ENCODE peak calls at places on chromosomes 2 and 18, in seven cellular contexts. M is BJ, C is body of pancreas, J is esophagus squamous epithelium, A is PC-9, Y is lower lobe of right lung, D is foreskin fibroblast. U is an unnamed sample.

GRCh38 chr2:221567231-221567760 is 4.8 kb downstream of the EPHA4 start:
- DNase-seq in C (no peak), M (no peak), D (no peak), A (no peak), J (no peak), Y (no peak), U (no peak)

GRCh38 chr2:126655500-126656310 is at the start of gene GYPC:
- DNase-seq in Y (peak), J (no peak), A (no peak), M (no peak), C (peak), D (peak), U (peak)

GRCh38 chr2:99084256-99084655 is 57.3 kb upstream of the C2orf15 start:
- DNase-seq in J (no peak), D (no peak), M (no peak), Y (no peak), A (no peak), C (no peak), U (no peak)

GRCh38 chr2:177692828-177693269 is 300.3 kb downstream of the AGPS start:
- DNase-seq in J (no peak), M (peak), D (no peak), A (peak), C (no peak), Y (no peak), U (peak)

GRCh38 chr2:150388289-150388625 is 99.2 kb downstream of the RND3 start:
- DNase-seq in D (no peak), J (no peak), M (no peak), Y (no peak), C (no peak), A (no peak), U (no peak)

GRCh38 chr2:224650815-224651439 is 65.2 kb downstream of the CCDC195 start:
- DNase-seq in J (no peak), D (peak), Y (no peak), M (peak), C (no peak), A (peak), U (peak)

GRCh38 chr18:69843047-69843446 is 104.6 kb downstream of the CD226 start:
- DNase-seq in D (no peak), Y (no peak), A (no peak), J (no peak), C (no peak), M (no peak), U (no peak)

GRCh38 chr2:71385008-71385407 is 53.4 kb downstream of the ZNF638 start:
- DNase-seq in J (no peak), M (peak), D (peak), C (no peak), A (no peak), Y (no peak), U (peak)

GRCh38 chr2:167192833-167193232 is 304.6 kb downstream of the XIRP2 start:
- DNase-seq in Y (no peak), C (no peak), M (peak), J (no peak), D (peak), A (no peak), U (peak)

GRCh38 chr2:241762321-241762932 is 14.2 kb upstream of the GAL3ST2 start:
- DNase-seq in D (no peak), Y (no peak), J (no peak), C (no peak), M (no peak), A (peak), U (no peak)

GRCh38 chr2:225468131-225468530 is 68.6 kb downstream of the NYAP2 start:
- DNase-seq in A (no peak), J (no peak), D (no peak), C (no peak), M (no peak), Y (no peak), U (no peak)

GRCh38 chr18:10856146-10856545 is 293.2 kb downstream of the PIEZO2 start:
- DNase-seq in C (no peak), M (peak), A (no peak), Y (no peak), J (no peak), D (no peak), U (no peak)

GRCh38 chr2:207148025-207148424 is 17.7 kb downstream of the KLF7 start:
- DNase-seq in J (no peak), A (no peak), C (no peak), Y (no peak), M (no peak), D (peak), U (peak)

GRCh38 chr2:108998911-108999310 is 9.9 kb upstream of the EDAR start:
- DNase-seq in Y (no peak), C (no peak), A (no peak), D (no peak), J (no peak), M (no peak), U (peak)

GRCh38 chr2:158189526-158189925 is 87.8 kb downstream of the UPP2 start:
- DNase-seq in J (no peak), M (no peak), Y (no peak), C (no peak), A (no peak), D (no peak), U (no peak)

GRCh38 chr2:105256431-105257047 is 15.0 kb downstream of the GPR45 start:
- DNase-seq in Y (no peak), D (no peak), C (no peak), A (no peak), J (no peak), M (no peak), U (no peak)
- H3K4me3 ChIP-seq in Y (no peak), D (no peak), C (no peak), A (no peak), J (no peak), M (no peak), U (no peak)

GRCh38 chr2:63879876-63880433 is 38.3 kb downstream of the UGP2 start:
- DNase-seq in M (no peak), D (no peak), C (no peak), Y (no peak), J (no peak), A (no peak), U (no peak)
- TF ChIP-seq CTCF in M (no peak), D (no peak), C (no peak), Y (no peak), J (no peak), A (no peak), U (no peak)

DNA sequence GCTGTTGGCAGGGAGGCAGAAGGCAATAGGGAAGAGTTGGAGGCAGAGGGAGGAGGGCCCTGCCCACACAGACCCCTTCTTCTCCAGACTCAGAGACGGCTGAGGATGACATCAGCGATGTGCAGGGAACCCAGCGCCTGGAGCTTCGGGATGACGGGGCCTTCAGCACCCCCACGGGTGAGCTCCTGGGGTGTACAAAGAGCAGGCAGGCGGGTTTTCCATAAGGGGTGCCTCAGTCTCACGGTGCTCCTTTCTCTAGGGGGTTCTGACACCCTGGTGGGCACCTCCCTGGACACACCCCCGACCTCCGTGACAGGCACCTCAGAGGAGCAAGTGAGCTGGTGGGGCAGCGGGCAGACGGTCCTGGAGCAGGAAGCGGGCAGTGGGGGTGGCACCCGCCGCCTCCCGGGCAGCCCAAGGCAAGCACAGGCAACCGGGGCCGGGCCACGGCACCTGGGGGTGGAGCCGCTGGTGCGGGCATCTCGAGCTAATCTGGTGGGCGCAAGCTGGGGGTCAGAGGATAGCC is 10.0 kb downstream of the SPEG start:
- DNase-seq in Y (no peak), J (no peak), M (no peak), D (no peak), A (no peak), C (no peak), U (no peak)
- H3K4me3 ChIP-seq in Y (no peak), J (peak), M (no peak), D (no peak), A (no peak), C (no peak), U (no peak)

DNA sequence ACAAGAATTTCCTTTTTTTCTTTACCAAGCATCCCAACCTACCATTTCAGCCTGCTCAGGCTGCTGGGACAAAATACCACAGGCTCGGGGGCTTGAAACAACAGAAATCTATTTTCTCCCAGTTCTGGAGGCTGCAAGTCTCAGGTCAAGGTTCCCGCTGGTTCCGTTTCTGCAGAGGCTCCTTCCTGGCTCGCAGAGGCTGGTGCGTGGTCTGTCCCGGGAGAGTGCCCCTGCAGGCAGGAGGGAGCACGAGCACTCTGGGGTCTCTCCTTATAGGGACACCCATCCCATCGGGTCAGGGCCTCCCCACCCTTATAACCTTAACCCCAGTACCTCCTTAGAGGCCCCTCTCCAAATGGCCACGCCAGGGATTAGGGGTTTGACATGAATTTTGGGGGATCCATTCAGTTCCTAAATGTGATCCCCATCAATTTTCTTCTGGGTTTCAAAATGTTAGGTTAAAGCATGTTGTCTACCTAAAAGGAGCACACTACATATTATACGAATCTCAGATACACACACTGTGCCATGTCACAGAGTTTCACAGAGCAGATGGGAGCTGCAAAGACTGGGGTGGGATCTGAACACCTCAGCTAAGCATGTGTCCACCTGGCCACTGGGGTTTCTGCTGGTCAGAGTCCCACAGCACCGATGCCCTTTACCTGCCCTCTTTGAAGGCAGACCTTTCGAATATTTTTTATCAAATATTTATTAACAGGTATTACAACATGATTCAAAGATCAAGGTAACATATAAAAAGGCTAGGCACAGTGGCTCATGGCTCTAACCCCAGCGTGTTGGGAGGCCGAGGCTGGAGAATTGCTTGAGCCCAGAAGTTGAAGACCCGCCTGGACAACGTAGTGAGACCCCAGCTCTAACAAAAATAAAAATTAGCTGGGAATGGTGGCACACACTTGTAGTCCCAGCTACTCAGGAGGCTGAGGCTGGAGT is 17.6 kb upstream of the ADI1 start:
- DNase-seq in Y (no peak), A (peak), J (no peak), D (peak), C (peak), M (no peak), U (peak)
- TF ChIP-seq CTCF in Y (peak), A (peak), J (peak), D (peak), C (peak), M (peak), U (peak)

DNA sequence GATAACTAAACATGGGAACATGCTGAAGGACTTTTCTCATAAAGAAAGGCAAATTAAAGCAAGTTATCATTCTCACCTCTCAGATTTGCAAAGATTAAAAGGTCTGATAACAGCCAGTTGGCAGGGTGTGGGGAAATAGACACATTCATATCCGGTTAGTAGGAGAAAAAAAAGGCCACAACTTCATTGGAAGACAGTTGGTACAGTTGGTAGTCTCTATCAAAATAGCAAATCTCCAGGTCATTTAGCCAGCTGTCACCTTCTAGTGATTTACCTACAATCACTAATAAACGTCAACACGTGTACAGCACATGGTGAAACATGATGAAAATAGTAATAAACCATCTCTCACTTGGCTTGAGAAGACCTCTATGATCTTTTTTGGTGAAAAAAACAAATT is 16.6 kb downstream of the INPP5D start:
- DNase-seq in M (no peak), Y (no peak), C (no peak), J (no peak), D (no peak), A (no peak), U (no peak)
- H3K4me3 ChIP-seq in M (no peak), Y (no peak), C (no peak), J (no peak), D (no peak), A (no peak), U (no peak)

DNA sequence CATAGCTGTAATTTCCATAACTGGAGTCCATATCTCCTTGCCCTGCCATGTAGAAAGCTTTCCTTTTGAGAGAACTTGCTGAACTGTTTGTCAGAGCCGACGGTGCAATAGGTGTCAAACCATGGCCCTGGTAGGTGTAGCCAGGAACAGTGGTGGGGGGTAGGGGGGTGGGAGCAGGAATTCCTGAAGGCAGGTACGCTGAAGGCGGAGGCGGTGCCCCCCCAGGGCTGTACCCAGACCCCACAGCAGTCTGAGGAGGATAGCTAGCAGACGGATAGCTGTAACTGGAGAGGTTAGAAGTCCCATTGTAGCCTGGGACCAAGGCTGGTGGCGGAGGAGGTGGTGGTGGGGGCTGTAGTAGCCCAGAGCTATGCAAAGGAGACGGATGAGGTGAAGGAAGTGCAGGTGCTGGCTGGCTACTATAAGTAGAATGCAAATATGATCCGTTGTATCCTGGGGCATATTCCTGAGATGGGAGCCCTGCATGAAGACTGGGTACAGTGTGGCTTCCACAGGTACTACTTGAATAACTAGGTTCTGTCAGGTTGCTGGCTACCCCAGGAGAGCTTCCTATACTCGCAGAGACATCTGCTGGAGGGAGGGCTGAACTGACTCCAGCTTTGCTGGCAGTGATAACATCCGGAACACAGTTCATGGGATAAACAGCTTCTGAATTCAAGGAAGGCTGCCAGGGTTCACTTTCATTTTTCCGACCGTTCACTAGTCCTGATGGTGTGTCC is 124.8 kb downstream of the FIGN start:
- DNase-seq in Y (no peak), J (no peak), C (no peak), D (no peak), A (no peak), M (no peak), U (no peak)
- TF ChIP-seq CTCF in Y (no peak), J (peak), C (no peak), D (no peak), A (no peak), M (no peak), U (no peak)

DNA sequence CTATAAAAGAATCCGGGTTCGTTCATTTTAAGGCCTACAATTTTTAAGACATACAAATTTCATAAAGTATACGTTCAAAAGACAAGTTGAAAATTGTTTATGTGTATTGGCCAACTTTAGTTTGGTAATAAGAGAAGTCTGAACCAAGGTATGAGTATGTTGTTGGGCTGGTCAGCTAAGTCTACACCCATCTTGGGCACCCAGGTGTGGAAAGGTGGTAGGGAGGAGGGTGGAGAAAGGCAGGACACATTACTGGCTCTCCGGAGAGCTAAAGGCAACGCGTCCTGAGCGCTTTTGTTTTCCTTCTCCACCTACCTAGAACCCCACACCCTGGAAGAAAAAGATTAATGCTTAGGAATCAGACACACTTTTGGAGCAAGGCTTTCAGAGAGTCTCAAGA is 899 bp upstream of the PELI1 start:
- DNase-seq in M (no peak), Y (no peak), J (no peak), C (no peak), D (no peak), A (no peak), U (no peak)
- H3K4me3 ChIP-seq in M (no peak), Y (no peak), J (no peak), C (no peak), D (no peak), A (peak), U (no peak)

DNA sequence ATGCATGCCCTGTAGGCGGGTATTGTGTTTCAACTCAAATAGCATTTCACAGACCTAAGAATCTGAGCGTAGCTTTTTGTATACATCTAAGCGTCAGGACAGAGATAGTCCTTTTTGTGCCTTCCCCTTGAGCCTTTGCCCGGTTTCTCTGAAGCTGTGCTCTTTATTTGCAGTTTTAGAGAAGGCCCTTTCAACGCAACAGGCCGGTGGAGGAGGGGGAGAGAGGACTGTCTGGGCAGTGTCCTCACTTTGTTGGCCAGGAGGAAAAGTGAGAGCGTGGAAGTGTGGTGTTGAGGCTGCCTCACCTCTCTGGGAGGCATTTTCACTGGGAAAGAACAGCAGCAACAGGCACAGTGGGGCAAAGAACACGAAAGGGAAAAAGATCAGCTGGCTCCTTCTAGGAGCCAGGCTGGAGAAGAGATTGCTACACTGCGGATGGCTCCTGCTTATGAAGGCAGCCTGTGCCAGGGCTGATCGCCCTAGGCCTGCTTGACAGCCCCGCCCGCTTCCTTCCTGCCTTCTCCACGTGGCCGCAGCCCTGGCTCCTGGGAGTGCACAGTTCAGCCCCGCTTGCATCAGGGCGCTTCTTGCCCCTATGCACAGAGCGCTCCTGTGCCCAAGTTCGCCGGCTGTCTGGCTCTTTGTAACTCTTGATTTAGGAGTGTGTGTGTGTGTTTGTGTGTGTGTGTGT is 195.6 kb upstream of the POU3F3 start:
- DNase-seq in C (no peak), J (no peak), Y (peak), M (no peak), A (no peak), D (no peak), U (peak)
- TF ChIP-seq CTCF in C (no peak), J (no peak), Y (no peak), M (no peak), A (no peak), D (no peak), U (no peak)

DNA sequence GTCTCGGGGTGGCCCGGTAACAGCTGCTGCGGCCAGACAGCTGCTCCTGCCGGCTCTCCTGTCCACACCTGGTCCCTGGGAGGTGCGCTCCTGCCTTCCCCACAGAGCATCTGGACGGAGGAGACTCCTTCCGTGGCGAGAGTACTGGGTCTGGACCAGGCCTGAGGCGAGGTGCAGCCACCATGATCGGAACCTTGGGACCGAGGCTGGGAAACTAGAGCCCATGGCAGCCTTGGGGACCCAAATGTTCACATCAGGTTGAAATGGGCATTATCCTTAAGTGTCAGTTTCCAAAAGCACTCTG is 628 bp downstream of the GIGYF2 start:
- DNase-seq in Y (no peak), M (no peak), A (no peak), D (no peak), C (peak), J (no peak), U (no peak)
- H3K4me3 ChIP-seq in Y (peak), M (peak), A (peak), D (peak), C (peak), J (peak), U (peak)

GRCh38 chr18:53385889-53386288 is 838.6 kb downstream of the MBD2 start:
- DNase-seq in A (no peak), M (no peak), D (no peak), Y (no peak), J (no peak), C (no peak), U (no peak)

GRCh38 chr18:53382870-53383269 is 841.6 kb downstream of the MBD2 start:
- DNase-seq in A (no peak), C (no peak), Y (no peak), J (no peak), D (no peak), M (no peak), U (no peak)

GRCh38 chr18:53375641-53376040 is 848.8 kb downstream of the MBD2 start:
- DNase-seq in M (no peak), C (peak), Y (peak), A (no peak), D (no peak), J (no peak), U (no peak)

DNA sequence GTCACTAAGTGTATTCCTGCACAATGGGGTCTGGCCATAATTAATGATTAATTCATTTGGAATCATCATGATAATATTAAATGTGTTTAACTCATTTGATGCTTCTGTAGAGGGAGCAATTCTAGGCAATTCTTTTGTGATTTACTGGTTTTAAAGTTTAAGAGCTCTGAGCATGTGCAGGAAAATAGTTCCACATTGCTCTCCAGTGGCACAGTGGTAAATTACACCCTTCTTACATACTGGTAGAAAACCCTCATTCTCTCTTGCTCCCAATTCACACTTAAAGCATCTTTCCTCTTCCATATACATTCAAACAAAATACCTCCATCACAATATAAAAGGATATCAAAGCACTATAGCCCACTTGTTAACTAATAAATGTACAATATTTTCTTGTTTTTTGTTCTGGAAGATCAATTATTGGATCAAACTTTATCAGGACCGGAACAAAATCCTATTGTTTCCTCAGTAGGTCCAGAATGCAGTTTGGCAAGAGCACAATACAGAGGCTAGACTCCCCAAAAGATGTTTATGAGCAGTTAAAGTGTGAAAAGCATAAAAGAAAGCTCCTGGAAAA is 844.3 kb downstream of the MBD2 start:
- DNase-seq in M (no peak), J (no peak), D (no peak), Y (no peak), A (no peak), C (no peak), U (peak)
- TF ChIP-seq CTCF in M (peak), J (peak), D (peak), Y (peak), A (peak), C (peak), U (peak)